ENCODE peak calls at places on chromosome 9, in ten cellular contexts. F is IMR-90, M is Karpas-422, J is astrocyte, Z is endodermal cell, N is SK-N-SH, T is neuronal stem cell, X is GM12878, G is PC-3, H is GM23248. B is an unnamed sample.

GRCh38 chr9:79131876-79132377 is 439.8 kb upstream of the TLE4 start:
- DNase-seq in H (no peak), X (no peak), M (no peak), Z (peak; percentile 67), F (no peak), G (no peak), N (no peak), J (no peak), T (no peak), B (no peak)

GRCh38 chr9:129310666-129311350 is 132.7 kb upstream of the IER5L start:
- DNase-seq in T (no peak), N (no peak), X (no peak), Z (peak; percentile 31), F (peak; percentile 44), J (no peak), M (no peak), H (peak; percentile 60), G (no peak), B (no peak)

GRCh38 chr9:137540536-137540935 is 9.7 kb downstream of the PNPLA7 start:
- DNase-seq in Z (no peak), J (no peak), T (no peak), G (no peak), X (no peak), M (no peak), H (no peak), F (no peak), N (peak; percentile 44), B (no peak)

GRCh38 chr9:137384116-137384756 is 38.7 kb downstream of the EXD3 start:
- DNase-seq in J (peak; percentile 20), H (no peak), Z (peak; percentile 37), F (peak; percentile 83), T (no peak), G (no peak), N (no peak), M (no peak), X (no peak), B (no peak)

GRCh38 chr9:22682536-22683392 is 236.1 kb downstream of the DMRTA1 start:
- DNase-seq in N (no peak), J (peak; percentile 88), G (peak; percentile 76), T (no peak), M (no peak), F (peak; percentile 89), Z (no peak), H (peak; percentile 91), X (no peak), B (no peak)

GRCh38 chr9:78030553-78031270 is 899 bp downstream of the GNAQ start:
- DNase-seq in N (peak; percentile 80), J (no peak), H (peak; percentile 74), X (no peak), G (no peak), T (peak; percentile 61), M (no peak), F (peak; percentile 21), Z (peak; percentile 85), B (peak; percentile 71)

GRCh38 chr9:109171926-109172325 is 4.9 kb upstream of the FRRS1L start:
- DNase-seq in T (no peak), G (no peak), M (no peak), Z (no peak), N (no peak), F (peak; percentile 59), J (peak; percentile 87), X (no peak), H (peak; percentile 40), B (no peak)

GRCh38 chr9:36772449-36773370 is 200.0 kb downstream of the MELK start:
- DNase-seq in X (no peak), M (peak; percentile 44), G (peak; percentile 29), H (peak; percentile 51), J (peak; percentile 14), N (no peak), F (peak; percentile 36), Z (peak; percentile 72), T (no peak), B (peak; percentile 8)

GRCh38 chr9:70419546-70420266 is 5.2 kb upstream of the KLF9 start:
- DNase-seq in X (peak; percentile 47), M (peak; percentile 64), N (peak; percentile 85), J (peak; percentile 93), Z (peak; percentile 87), T (peak; percentile 58), F (peak; percentile 96), H (peak; percentile 97), G (peak; percentile 80), B (peak; percentile 76)

GRCh38 chr9:37903581-37903830 is 421 bp downstream of the SLC25A51 start:
- DNase-seq in X (no peak), N (no peak), F (no peak), H (peak; percentile 77), G (no peak), Z (no peak), J (no peak), T (peak; percentile 23), M (peak; percentile 75), B (no peak)

GRCh38 chr9:13447551-13448422 is 168.3 kb upstream of the MPDZ start:
- DNase-seq in N (no peak), H (no peak), F (no peak), Z (no peak), G (no peak), M (no peak), T (no peak), X (no peak), J (no peak), B (no peak)

DNA sequence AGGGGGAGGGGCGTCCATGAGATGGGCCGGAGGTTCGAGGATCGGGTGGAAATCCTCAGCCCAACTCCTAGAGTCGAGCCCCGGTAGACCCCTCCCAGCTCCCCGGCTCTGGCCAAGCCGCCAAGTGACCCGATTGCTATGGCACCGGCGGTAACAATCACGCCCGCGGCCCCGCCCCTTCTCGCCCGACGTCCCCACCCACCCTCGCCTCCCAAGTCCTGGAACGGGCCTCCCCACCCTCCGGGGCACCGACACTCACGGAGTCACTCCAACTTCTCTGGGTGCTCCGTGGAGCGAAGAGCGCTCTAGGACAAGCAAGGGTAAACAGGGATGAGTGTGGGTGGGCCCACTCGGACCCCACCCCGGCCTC is at the start of gene SPACA9:
- DNase-seq in M (peak; percentile 64), Z (peak; percentile 83), X (no peak), G (peak; percentile 40), T (peak; percentile 46), F (peak; percentile 11), N (peak; percentile 89), H (peak; percentile 87), J (peak; percentile 17), B (peak; percentile 45)
- H3K9ac ChIP-seq in M (peak within 1 kb of the TSS; percentile 93), Z (peak within 1 kb of the TSS; percentile 92), X (peak within 1 kb of the TSS; percentile 80), G (peak within 1 kb of the TSS; percentile 95), T (peak within 1 kb of the TSS; percentile 94), F (peak within 1 kb of the TSS; percentile 98), N (peak within 1 kb of the TSS; percentile 100), H (peak within 1 kb of the TSS; percentile 98), J (peak within 1 kb of the TSS; percentile 95), B (peak within 1 kb of the TSS; percentile 83)

GRCh38 chr9:91316093-91316492 is 45.6 kb downstream of the AUH start:
- DNase-seq in M (no peak), G (no peak), F (no peak), T (no peak), N (no peak), X (no peak), Z (no peak), H (no peak), J (no peak), B (no peak)

GRCh38 chr9:91321691-91322090 is 40.0 kb downstream of the AUH start:
- DNase-seq in Z (no peak), T (no peak), F (no peak), G (no peak), M (no peak), X (no peak), N (no peak), J (no peak), H (no peak), B (no peak)

GRCh38 chr9:91315191-91315590 is 46.5 kb downstream of the AUH start:
- DNase-seq in F (no peak), G (peak; percentile 47), Z (peak; percentile 59), T (no peak), X (no peak), J (no peak), N (no peak), H (no peak), M (no peak), B (no peak)

DNA sequence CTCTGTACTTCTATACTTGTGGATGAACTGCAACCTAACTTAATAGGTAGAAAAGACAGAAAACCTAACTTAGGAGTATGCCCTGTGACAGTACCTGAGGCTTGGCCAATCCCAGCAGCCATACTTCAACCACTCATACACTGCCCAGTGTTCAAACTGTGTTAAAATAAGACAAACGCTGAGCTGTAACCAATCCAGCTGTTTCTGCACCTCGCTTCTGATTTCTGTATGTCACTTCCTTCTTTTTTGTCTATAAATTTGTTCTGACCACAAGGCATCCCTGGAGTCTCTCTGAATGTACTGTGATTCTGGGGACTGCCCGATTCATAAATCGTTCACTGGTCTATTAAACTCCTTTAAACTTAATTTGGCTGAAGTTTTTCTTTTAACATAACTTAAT is 41.4 kb downstream of the AUH start:
- DNase-seq in X (no peak), N (no peak), G (no peak), F (no peak), T (no peak), Z (no peak), M (peak; percentile 62), H (no peak), J (no peak), B (no peak)
- H3K36me3 ChIP-seq in X (peaks cover 3% of the 10 kb centered on the region), N (peaks cover 7% of the 10 kb centered on the region), G (no peaks in the 10 kb centered on the region), F (peaks cover 7% of the 10 kb centered on the region), T (no peaks in the 10 kb centered on the region), Z (no peaks in the 10 kb centered on the region), M (no peaks in the 10 kb centered on the region), H (no peaks in the 10 kb centered on the region), J (no peaks in the 10 kb centered on the region), B (peaks cover 7% of the 10 kb centered on the region)

GRCh38 chr9:132031467-132031866 is 48.2 kb downstream of the MED27 start:
- DNase-seq in X (no peak), Z (no peak), F (no peak), M (no peak), J (no peak), T (no peak), N (no peak), G (no peak), H (no peak), B (no peak)
- H3K4me1 ChIP-seq in X (peaks cover 17% of the 10 kb centered on the region), Z (no peaks in the 10 kb centered on the region), F (peaks cover 19% of the 10 kb centered on the region), M (peaks cover 8% of the 10 kb centered on the region), J (peaks cover 17% of the 10 kb centered on the region), T (peaks cover 10% of the 10 kb centered on the region), N (peaks cover 20% of the 10 kb centered on the region), G (peaks cover 24% of the 10 kb centered on the region), H (peaks cover 12% of the 10 kb centered on the region), B (no peaks in the 10 kb centered on the region)

GRCh38 chr9:127184641-127185040 is 62.2 kb upstream of the ANGPTL2 start:
- DNase-seq in Z (no peak), F (no peak), M (no peak), T (no peak), X (no peak), J (no peak), N (no peak), H (peak; percentile 55), G (no peak), B (no peak)
- H3K9ac ChIP-seq in Z (no peak overlapping the region), F (no peak overlapping the region), M (no peak overlapping the region), T (no peak overlapping the region), X (peak overlapping the region; percentile 60), J (no peak overlapping the region), N (no peak overlapping the region), H (peak overlapping the region; percentile 84), G (no peak overlapping the region), B (no peak overlapping the region)

DNA sequence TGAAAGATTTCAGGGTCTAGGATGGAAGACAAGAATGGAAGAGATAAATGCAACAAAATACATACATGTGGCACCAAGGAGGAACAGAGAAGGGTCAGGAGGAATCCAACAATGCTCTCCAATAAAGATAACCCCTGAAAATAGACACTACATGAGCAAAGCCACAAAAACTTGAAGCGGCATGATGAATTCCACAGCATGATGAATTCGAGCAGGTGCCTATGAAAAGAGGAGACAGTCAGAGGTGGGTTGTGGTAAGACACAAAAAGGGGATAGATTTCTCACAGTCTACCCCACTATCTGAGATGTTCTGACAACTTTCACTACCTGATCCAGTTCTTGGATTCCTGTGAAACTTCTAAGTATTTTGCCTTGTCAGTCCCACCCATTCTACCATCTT is 81.5 kb upstream of the PAPPA start:
- DNase-seq in N (no peak), J (no peak), T (no peak), G (no peak), H (no peak), Z (no peak), F (no peak), M (no peak), X (no peak), B (no peak)
- H3K36me3 ChIP-seq in N (no peaks in the 10 kb centered on the region), J (no peaks in the 10 kb centered on the region), T (no peaks in the 10 kb centered on the region), G (no peaks in the 10 kb centered on the region), H (no peaks in the 10 kb centered on the region), Z (no peaks in the 10 kb centered on the region), F (no peaks in the 10 kb centered on the region), M (no peaks in the 10 kb centered on the region), X (no peaks in the 10 kb centered on the region), B (no peaks in the 10 kb centered on the region)

B was measured in DND-41.